ENCODE peak calls at places on chromosome 7, in six cellular contexts. D, P, Q, H, F and T are unnamed samples.

GRCh38 chr7:37920619-37921339 is at the start of gene EPDR1:
- DNase-seq in D (peak; percentile 75), P (peak; percentile 32), Q (peak; percentile 76), H (peak; percentile 58), F (peak; percentile 80), T (peak; percentile 78)

GRCh38 chr7:48638041-48638440 is 286.3 kb upstream of the CDC14C start:
- DNase-seq in D (no peak), P (no peak), Q (no peak), H (no peak), F (no peak), T (no peak)

GRCh38 chr7:142568430-142569097 is 180.7 kb upstream of the PRSS1 start:
- DNase-seq in D (no peak), P (peak; percentile 92), Q (no peak), H (no peak), F (no peak), T (no peak)

GRCh38 chr7:132446265-132446664 is 130.0 kb downstream of the PLXNA4 start:
- DNase-seq in D (no peak), P (no peak), Q (no peak), H (no peak), F (no peak), T (no peak)

GRCh38 chr7:87784424-87784823 is 91.7 kb downstream of the SLC25A40 start:
- DNase-seq in D (no peak), P (peak; percentile 29), Q (no peak), H (no peak), F (no peak), T (no peak)

GRCh38 chr7:1965579-1966294 is 267.0 kb downstream of the MAD1L1 start:
- DNase-seq in D (no peak), P (no peak), Q (peak; percentile 81), H (peak; percentile 70), F (peak; percentile 61), T (peak; percentile 71)

GRCh38 chr7:121305109-121305508 is 23.7 kb upstream of the WNT16 start:
- DNase-seq in D (no peak), P (peak; percentile 48), Q (no peak), H (no peak), F (no peak), T (no peak)

GRCh38 chr7:77484785-77485184 is 52.3 kb upstream of the PTPN12 start:
- DNase-seq in D (no peak), P (no peak), Q (no peak), H (no peak), F (no peak), T (no peak)

GRCh38 chr7:106486331-106486730 is 174.6 kb downstream of the CCDC71L start:
- DNase-seq in D (no peak), P (peak; percentile 85), Q (no peak), H (no peak), F (no peak), T (no peak)

GRCh38 chr7:24715661-24716479 is 41.4 kb downstream of the GSDME start:
- DNase-seq in D (no peak), P (peak; percentile 74), Q (no peak), H (no peak), F (peak; percentile 70), T (no peak)

GRCh38 chr7:157792954-157793353 is 456.1 kb downstream of the DNAJB6 start:
- DNase-seq in D (no peak), P (no peak), Q (no peak), H (no peak), F (no peak), T (no peak)

GRCh38 chr7:4790516-4790991 is 15.1 kb downstream of the AP5Z1 start:
- DNase-seq in D (no peak), P (no peak), Q (no peak), H (no peak), F (no peak), T (no peak)

GRCh38 chr7:107605223-107605815 is 25.3 kb downstream of the BCAP29 start:
- DNase-seq in D (no peak), P (no peak), Q (no peak), H (no peak), F (no peak), T (no peak)

DNA sequence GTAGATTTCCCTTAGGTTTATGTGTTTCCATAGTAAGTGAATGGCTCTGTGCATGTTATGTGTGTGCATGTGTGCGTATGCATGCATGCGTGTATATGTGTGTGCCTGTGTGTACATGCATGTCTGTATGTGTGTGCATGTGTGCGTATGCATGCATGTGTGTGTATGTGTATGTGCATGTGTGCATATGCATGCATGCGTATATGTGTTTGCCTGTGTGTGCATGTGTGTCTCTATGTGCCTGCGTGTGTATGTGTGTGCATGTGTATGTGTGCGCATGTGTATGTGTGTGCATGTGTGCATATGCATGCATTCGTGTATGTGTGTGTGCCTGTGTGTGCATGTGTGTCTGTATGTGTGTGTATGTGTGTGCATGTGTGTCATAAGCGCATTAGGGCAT is 98.8 kb upstream of the AGBL3 start:
- DNase-seq in D (no peak), P (no peak), Q (no peak), H (no peak), F (no peak), T (no peak)
- H3K4me1 ChIP-seq in D (peaks cover 5% of the 10 kb centered on the region), P (peaks cover 57% of the 10 kb centered on the region), Q (peaks cover 10% of the 10 kb centered on the region), H (peaks cover 47% of the 10 kb centered on the region), F (peaks cover 9% of the 10 kb centered on the region), T (peaks cover 14% of the 10 kb centered on the region)

GRCh38 chr7:95545007-95545615 is 51.2 kb downstream of the PDK4 start:
- DNase-seq in D (peak; percentile 71), P (peak; percentile 81), Q (peak; percentile 32), H (peak; percentile 69), F (no peak), T (no peak)

GRCh38 chr7:95545666-95546065 is 50.6 kb downstream of the PDK4 start:
- DNase-seq in D (no peak), P (peak; percentile 12), Q (no peak), H (no peak), F (no peak), T (no peak)

GRCh38 chr7:95546647-95547046 is 49.7 kb downstream of the PDK4 start:
- DNase-seq in D (no peak), P (no peak), Q (no peak), H (no peak), F (no peak), T (no peak)

GRCh38 chr7:95547949-95548348 is 48.4 kb downstream of the PDK4 start:
- DNase-seq in D (no peak), P (no peak), Q (no peak), H (no peak), F (no peak), T (no peak)

GRCh38 chr7:95547356-95547755 is 49.0 kb downstream of the PDK4 start:
- DNase-seq in D (no peak), P (no peak), Q (no peak), H (no peak), F (no peak), T (no peak)
- H3K4me1 ChIP-seq in D (peaks cover 68% of the 10 kb centered on the region), P (peaks cover 12% of the 10 kb centered on the region), Q (peaks cover 16% of the 10 kb centered on the region), H (peaks cover 51% of the 10 kb centered on the region), F (peaks cover 5% of the 10 kb centered on the region), T (peaks cover 4% of the 10 kb centered on the region)

GRCh38 chr7:50307368-50308012 is 3.0 kb downstream of the IKZF1 start:
- DNase-seq in D (no peak), P (no peak), Q (no peak), H (no peak), F (peak; percentile 89), T (no peak)

GRCh38 chr7:50309736-50310135 is 5.2 kb downstream of the IKZF1 start:
- DNase-seq in D (no peak), P (no peak), Q (no peak), H (no peak), F (no peak), T (no peak)

GRCh38 chr7:50310361-50310760 is 5.8 kb downstream of the IKZF1 start:
- DNase-seq in D (no peak), P (no peak), Q (no peak), H (no peak), F (no peak), T (no peak)

GRCh38 chr7:50308301-50309129 is 4.0 kb downstream of the IKZF1 start:
- DNase-seq in D (no peak), P (no peak), Q (no peak), H (no peak), F (no peak), T (no peak)

GRCh38 chr7:50309130-50309478 is 4.6 kb downstream of the IKZF1 start:
- DNase-seq in D (no peak), P (no peak), Q (no peak), H (no peak), F (no peak), T (no peak)
- H3K4me1 ChIP-seq in D (peaks cover 7% of the 10 kb centered on the region), P (no peaks in the 10 kb centered on the region), Q (no peaks in the 10 kb centered on the region), H (peaks cover 60% of the 10 kb centered on the region), F (peaks cover 4% of the 10 kb centered on the region), T (no peaks in the 10 kb centered on the region)

GRCh38 chr7:73522081-73522818 is at the start of gene BAZ1B:
- DNase-seq in D (peak; percentile 98), P (peak; percentile 99), Q (peak; percentile 99), H (peak; percentile 98), F (peak; percentile 98), T (peak; percentile 99)

GRCh38 chr7:73520673-73521635 is 1.1 kb downstream of the BAZ1B start:
- DNase-seq in D (no peak), P (peak; percentile 65), Q (no peak), H (peak; percentile 6), F (no peak), T (no peak)

GRCh38 chr7:73518470-73518869 is 3.6 kb downstream of the BAZ1B start:
- DNase-seq in D (no peak), P (no peak), Q (no peak), H (no peak), F (peak; percentile 27), T (no peak)

GRCh38 chr7:73521636-73522080 is 435 bp downstream of the BAZ1B start:
- DNase-seq in D (no peak), P (peak; percentile 74), Q (no peak), H (no peak), F (no peak), T (peak; percentile 89)

DNA sequence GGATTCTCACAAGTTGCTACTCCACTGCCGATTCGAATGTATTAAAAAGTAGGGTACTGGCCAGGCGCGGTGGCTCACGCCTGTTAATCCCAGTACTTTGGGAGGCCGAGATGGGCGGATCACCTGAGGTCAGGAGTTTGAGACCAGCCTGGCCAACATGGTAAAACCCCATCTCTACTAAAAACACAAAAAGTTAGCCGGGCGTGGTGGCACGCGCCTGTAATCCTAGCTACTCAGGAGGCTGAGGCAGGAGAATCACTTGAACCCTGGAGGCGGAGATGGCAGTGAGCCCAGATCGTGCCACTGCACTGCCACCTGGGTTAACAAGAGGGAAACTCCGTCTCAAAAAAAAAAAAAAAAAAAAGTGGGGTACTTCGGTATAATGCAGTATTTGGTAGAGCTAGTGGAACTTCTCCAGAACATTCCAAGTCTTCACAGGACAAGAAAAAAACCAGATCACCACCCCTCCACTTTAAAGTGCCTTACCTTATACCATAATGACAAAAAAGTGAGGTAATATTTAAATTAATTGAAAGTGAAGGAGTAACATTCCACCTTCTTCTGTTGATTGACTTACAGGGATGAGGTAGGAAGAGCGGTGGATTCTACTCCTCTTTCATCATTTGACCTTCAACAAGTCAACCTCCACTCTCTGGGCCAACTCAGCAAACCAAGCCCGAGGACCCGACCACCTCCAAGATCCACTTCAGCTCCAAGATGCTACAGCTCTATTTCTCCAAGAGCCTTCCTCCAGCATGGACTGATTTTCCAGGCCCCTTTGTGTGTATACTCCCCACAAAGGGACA is 2.0 kb downstream of the BAZ1B start:
- DNase-seq in D (no peak), P (peak; percentile 38), Q (no peak), H (no peak), F (peak; percentile 62), T (peak; percentile 46)
- H3K4me1 ChIP-seq in D (peaks cover 38% of the 10 kb centered on the region), P (peaks cover 20% of the 10 kb centered on the region), Q (peaks cover 11% of the 10 kb centered on the region), H (peaks cover 50% of the 10 kb centered on the region), F (peaks cover 37% of the 10 kb centered on the region), T (no peaks in the 10 kb centered on the region)